ENCODE peak calls at places on chromosomes 1 and 21, in seven cellular contexts. N is stimulated activated CD4-positive, alpha-beta T cell treated with anti-CD3 and anti-CD28 coated beads, Interleukin-4, amount 100 ng/mL, for 24 hours; P is GM13976; M is foreskin fibroblast; Q is GM23338; A is EL; H is naive thymus-derived CD8-positive, alpha-beta T cell. W is an unnamed sample.

GRCh38 chr1:247332215-247332900 is 691 bp upstream of the ZNF496 start:
- DNase-seq in N (peak; percentile 52), P (peak; percentile 82), M (peak; percentile 43), Q (peak; percentile 69), A (peak; percentile 62), H (peak; percentile 63), W (peak; percentile 65)

GRCh38 chr1:61183471-61184034 is 101.2 kb downstream of the NFIA start:
- DNase-seq in N (no peak), P (no peak), M (peak; percentile 17), Q (no peak), A (no peak), H (no peak), W (peak; percentile 39)

GRCh38 chr1:51453010-51453409 is 66.1 kb downstream of the EPS15 start:
- DNase-seq in N (no peak), P (no peak), M (no peak), Q (no peak), A (no peak), H (no peak), W (no peak)

GRCh38 chr21:46111193-46111571 is 13.3 kb downstream of the COL6A2 start:
- DNase-seq in N (no peak), P (no peak), M (no peak), Q (no peak), A (no peak), H (no peak), W (no peak)

GRCh38 chr1:106676021-106676420 is 380.5 kb upstream of the PRMT6 start:
- DNase-seq in N (no peak), P (no peak), M (peak; percentile 58), Q (no peak), A (peak; percentile 1), H (no peak), W (no peak)

GRCh38 chr1:232509570-232509969 is 120.4 kb downstream of the SIPA1L2 start:
- DNase-seq in N (no peak), P (no peak), M (no peak), Q (peak; percentile 20), A (no peak), H (no peak), W (peak; percentile 40)

GRCh38 chr1:27116210-27116609 is 38.7 kb downstream of the SLC9A1 start:
- DNase-seq in N (no peak), P (no peak), M (no peak), Q (no peak), A (no peak), H (no peak), W (no peak)

GRCh38 chr1:202577381-202577780 is 132.9 kb downstream of the SYT2 start:
- DNase-seq in N (no peak), P (no peak), M (no peak), Q (peak; percentile 41), A (peak; percentile 43), H (no peak), W (no peak)

GRCh38 chr21:38596264-38597042 is 98.2 kb upstream of the ERG start:
- DNase-seq in N (no peak), P (no peak), M (no peak), Q (no peak), A (no peak), H (no peak), W (no peak)

GRCh38 chr1:188027613-188028012 is 1198.9 kb downstream of the PLA2G4A start:
- DNase-seq in N (no peak), P (peak; percentile 16), M (peak; percentile 75), Q (no peak), A (peak; percentile 88), H (no peak), W (no peak)

GRCh38 chr21:45295576-45296365 is 8.1 kb upstream of the POFUT2 start:
- DNase-seq in N (peak; percentile 2), P (no peak), M (peak; percentile 88), Q (no peak), A (peak; percentile 92), H (no peak), W (no peak)

GRCh38 chr1:36829066-36829465 is 205.2 kb downstream of the GRIK3 start:
- DNase-seq in N (no peak), P (no peak), M (peak; percentile 1), Q (no peak), A (no peak), H (no peak), W (no peak)

GRCh38 chr1:57310992-57311790 is 112.7 kb downstream of the DAB1 start:
- DNase-seq in N (no peak), P (no peak), M (no peak), Q (no peak), A (no peak), H (no peak), W (peak; percentile 12)

GRCh38 chr1:195054217-195054687 is 1554.0 kb downstream of the KCNT2 start:
- DNase-seq in N (no peak), P (no peak), M (no peak), Q (no peak), A (no peak), H (no peak), W (no peak)

GRCh38 chr1:175415133-175415712 is 222.6 kb upstream of the KIAA0040 start:
- DNase-seq in N (no peak), P (no peak), M (no peak), Q (no peak), A (no peak), H (no peak), W (no peak)

GRCh38 chr21:21028275-21028814 is 30.1 kb downstream of the NCAM2 start:
- DNase-seq in N (no peak), P (no peak), M (no peak), Q (no peak), A (no peak), H (no peak), W (no peak)

GRCh38 chr1:168945870-168946269 is 160.6 kb upstream of the ATP1B1 start:
- DNase-seq in N (no peak), P (no peak), M (no peak), Q (no peak), A (no peak), H (no peak), W (no peak)

GRCh38 chr21:21101911-21102310 is 103.7 kb downstream of the NCAM2 start:
- DNase-seq in N (no peak), P (no peak), M (peak; percentile 1), Q (peak; percentile 76), A (peak; percentile 48), H (no peak), W (peak; percentile 13)

W was measured in HuH-7.